ENCODE peak calls at places on chromosomes 1 and 21, in seven cellular contexts. J is IMR-90, B is neuronal stem cell, V is H1, D is mesendoderm, Q is trophoblast cell, T is mesenchymal stem cell. R is an unnamed sample.

GRCh38 chr1:24990136-24990535 is 60.1 kb upstream of the RUNX3 start:
- DNase-seq in J (no peak), B (no peak), V (no peak), D (no peak), Q (no peak), T (no peak), R (no peak)

GRCh38 chr21:42640486-42640885 is 12.9 kb upstream of the PDE9A start:
- DNase-seq in J (no peak), B (no peak), V (no peak), D (no peak), Q (no peak), T (no peak), R (no peak)

GRCh38 chr21:44962481-44962966 is 22.7 kb downstream of the SLX9 start:
- DNase-seq in J (peak), B (no peak), V (no peak), D (no peak), Q (peak), T (peak), R (no peak)

GRCh38 chr1:161840363-161840762 is 74.2 kb downstream of the ATF6 start:
- DNase-seq in J (peak), B (no peak), V (no peak), D (no peak), Q (no peak), T (no peak), R (no peak)

GRCh38 chr21:26912466-26912865 is 54.4 kb downstream of the ADAMTS5 start:
- DNase-seq in J (no peak), B (no peak), V (no peak), D (peak), Q (no peak), T (no peak), R (no peak)

GRCh38 chr1:222096883-222097282 is 355.0 kb upstream of the DUSP10 start:
- DNase-seq in J (peak), B (no peak), V (no peak), D (no peak), Q (peak), T (no peak), R (no peak)

GRCh38 chr21:26453258-26453657 is 119.8 kb downstream of the CYYR1 start:
- DNase-seq in J (no peak), B (no peak), V (no peak), D (no peak), Q (no peak), T (no peak), R (no peak)

GRCh38 chr1:9181990-9182783 is 52.4 kb upstream of the H6PD start:
- DNase-seq in J (no peak), B (no peak), V (peak), D (peak), Q (peak), T (peak), R (peak)

GRCh38 chr1:56508523-56508983 is 70.8 kb downstream of the PLPP3 start:
- DNase-seq in J (peak), B (no peak), V (no peak), D (no peak), Q (peak), T (no peak), R (no peak)

GRCh38 chr1:29513357-29513756 is 277.0 kb downstream of the PTPRU start:
- DNase-seq in J (peak), B (no peak), V (peak), D (peak), Q (peak), T (peak), R (peak)

GRCh38 chr21:42777064-42777756 is 102.1 kb downstream of the WDR4 start:
- DNase-seq in J (no peak), B (no peak), V (no peak), D (no peak), Q (no peak), T (no peak), R (no peak)

GRCh38 chr1:207059881-207060280 is 6.8 kb downstream of the PFKFB2 start:
- DNase-seq in J (no peak), B (no peak), V (no peak), D (no peak), Q (no peak), T (no peak), R (no peak)

GRCh38 chr1:4517559-4517958 is 136.8 kb upstream of the AJAP1 start:
- DNase-seq in J (no peak), B (no peak), V (no peak), D (no peak), Q (no peak), T (no peak), R (no peak)

GRCh38 chr1:22855668-22856606 is 116.7 kb downstream of the LACTBL1 start:
- DNase-seq in J (no peak), B (no peak), V (no peak), D (no peak), Q (no peak), T (no peak), R (no peak)

GRCh38 chr1:171985639-171986038 is 144.3 kb downstream of the DNM3 start:
- DNase-seq in J (no peak), B (no peak), V (no peak), D (peak), Q (peak), T (peak), R (peak)

GRCh38 chr1:66450043-66450514 is 83.9 kb upstream of the SGIP1 start:
- DNase-seq in J (no peak), B (no peak), V (no peak), D (peak), Q (no peak), T (no peak), R (no peak)

GRCh38 chr1:31572323-31573104 is 3.8 kb upstream of the TINAGL1 start:
- DNase-seq in J (peak), B (no peak), V (peak), D (no peak), Q (peak), T (peak), R (no peak)

GRCh38 chr1:219837994-219838294 is 90.4 kb downstream of the SLC30A10 start:
- DNase-seq in J (no peak), B (no peak), V (no peak), D (no peak), Q (no peak), T (no peak), R (no peak)

GRCh38 chr21:46091631-46092025 is 6.3 kb upstream of the COL6A2 start:
- DNase-seq in J (peak), B (no peak), V (no peak), D (no peak), Q (no peak), T (no peak), R (no peak)

GRCh38 chr1:183636783-183637182 is 1.2 kb upstream of the ARPC5 start:
- DNase-seq in J (no peak), B (no peak), V (no peak), D (no peak), Q (no peak), T (no peak), R (no peak)

GRCh38 chr1:239891621-239892358 is 199.9 kb upstream of the FMN2 start:
- DNase-seq in J (no peak), B (no peak), V (no peak), D (peak), Q (no peak), T (no peak), R (no peak)

GRCh38 chr1:164638506-164639202 is 79.7 kb downstream of the PBX1 start:
- DNase-seq in J (no peak), B (no peak), V (no peak), D (peak), Q (peak), T (no peak), R (no peak)

GRCh38 chr21:44618504-44618903 is 6.6 kb downstream of the KRTAP10-8 start:
- DNase-seq in J (peak), B (no peak), V (peak), D (peak), Q (no peak), T (no peak), R (peak)

GRCh38 chr1:67791686-67792475 is 41.4 kb downstream of the GNG12 start:
- DNase-seq in J (peak), B (no peak), V (no peak), D (peak), Q (peak), T (peak), R (no peak)

GRCh38 chr1:25810341-25811299 is 9.1 kb upstream of the MTFR1L start:
- DNase-seq in J (peak), B (peak), V (peak), D (peak), Q (peak), T (peak), R (peak)

GRCh38 chr1:182056596-182057366 is 4.7 kb downstream of the ZNF648 start:
- DNase-seq in J (no peak), B (no peak), V (no peak), D (no peak), Q (no peak), T (no peak), R (peak)

GRCh38 chr21:33071878-33072306 is 2.0 kb downstream of the OLIG1 start:
- DNase-seq in J (peak), B (no peak), V (peak), D (peak), Q (peak), T (peak), R (peak)

GRCh38 chr21:33075596-33076195 is 5.8 kb downstream of the OLIG1 start:
- DNase-seq in J (no peak), B (no peak), V (peak), D (peak), Q (no peak), T (no peak), R (peak)

GRCh38 chr21:33076600-33077329 is 6.8 kb downstream of the OLIG1 start:
- DNase-seq in J (no peak), B (no peak), V (no peak), D (no peak), Q (no peak), T (no peak), R (no peak)

GRCh38 chr21:33078907-33079582 is 9.1 kb downstream of the OLIG1 start:
- DNase-seq in J (peak), B (no peak), V (no peak), D (peak), Q (peak), T (peak), R (no peak)

DNA sequence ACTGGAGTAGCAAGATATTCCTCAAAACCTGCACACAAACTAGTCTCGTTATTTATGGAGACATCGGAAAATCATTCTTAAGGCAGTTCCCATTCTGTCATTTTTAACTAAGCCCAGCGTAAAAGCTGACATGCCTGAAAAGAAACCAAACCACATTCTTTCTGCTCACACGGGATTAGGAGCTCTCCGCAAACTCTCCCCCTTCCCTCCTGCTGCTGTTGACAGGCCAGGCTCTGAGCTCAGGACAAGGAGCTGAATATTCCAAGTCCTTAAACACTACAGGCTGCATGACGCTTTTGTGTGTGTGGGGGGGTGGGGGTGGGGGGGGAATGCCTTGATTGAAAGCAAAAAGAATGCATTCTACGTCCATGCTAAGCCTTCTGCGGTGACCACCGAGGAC is 5.2 kb downstream of the OLIG1 start:
- DNase-seq in J (no peak), B (peak), V (no peak), D (peak), Q (peak), T (no peak), R (peak)
- H3K23ac ChIP-seq in J (no peak), B (no peak), V (no peak), D (no peak), Q (no peak), T (no peak), R (no peak)

GRCh38 chr1:110048923-110049601 is 14.6 kb downstream of the STRIP1 start:
- DNase-seq in J (no peak), B (no peak), V (no peak), D (no peak), Q (no peak), T (no peak), R (no peak)
- H3K4ac ChIP-seq in J (no peak), B (no peak), V (no peak), D (no peak), Q (no peak), T (no peak), R (no peak)

GRCh38 chr1:43797926-43798325 is 90.6 kb downstream of the ST3GAL3 start:
- DNase-seq in J (no peak), B (no peak), V (no peak), D (no peak), Q (no peak), T (no peak), R (no peak)
- H3K23ac ChIP-seq in J (no peak), B (no peak), V (no peak), D (no peak), Q (no peak), T (no peak), R (no peak)

GRCh38 chr1:214850432-214851010 is 232.0 kb upstream of the KCNK2 start:
- DNase-seq in J (no peak), B (no peak), V (no peak), D (no peak), Q (no peak), T (peak), R (no peak)
- H3K4ac ChIP-seq in J (no peak), B (no peak), V (no peak), D (no peak), Q (no peak), T (no peak), R (no peak)

DNA sequence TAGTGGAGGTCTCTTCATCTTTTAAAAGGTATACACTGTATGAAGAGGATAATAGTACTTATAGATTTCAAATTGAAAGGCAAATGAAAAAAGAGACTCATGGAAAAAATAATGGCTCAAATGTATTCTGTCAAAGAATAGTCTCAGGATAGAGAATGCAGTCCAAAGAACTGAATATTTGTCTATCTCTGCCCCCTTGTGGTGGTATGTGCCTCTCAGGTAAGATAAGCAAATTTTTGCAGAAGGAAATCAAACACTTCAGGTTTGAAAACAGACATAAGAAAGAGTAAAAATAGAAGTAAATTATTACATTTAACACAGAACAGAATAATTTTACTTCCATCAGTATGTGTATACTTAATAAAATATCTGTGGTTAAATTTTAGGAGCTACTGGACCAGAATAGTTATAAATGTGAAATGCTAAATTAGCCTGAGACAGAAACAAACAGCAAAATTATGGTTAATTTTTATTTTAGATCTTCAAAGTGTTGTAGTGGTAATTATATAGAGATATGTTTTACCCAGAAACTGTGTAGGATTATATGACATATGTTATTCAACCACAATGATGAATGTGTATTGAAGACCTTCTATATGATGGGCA is 164.4 kb upstream of the PALMD start:
- DNase-seq in J (peak), B (peak), V (no peak), D (peak), Q (peak), T (peak), R (no peak)
- H3K23ac ChIP-seq in J (no peak), B (no peak), V (no peak), D (no peak), Q (no peak), T (no peak), R (no peak)

DNA sequence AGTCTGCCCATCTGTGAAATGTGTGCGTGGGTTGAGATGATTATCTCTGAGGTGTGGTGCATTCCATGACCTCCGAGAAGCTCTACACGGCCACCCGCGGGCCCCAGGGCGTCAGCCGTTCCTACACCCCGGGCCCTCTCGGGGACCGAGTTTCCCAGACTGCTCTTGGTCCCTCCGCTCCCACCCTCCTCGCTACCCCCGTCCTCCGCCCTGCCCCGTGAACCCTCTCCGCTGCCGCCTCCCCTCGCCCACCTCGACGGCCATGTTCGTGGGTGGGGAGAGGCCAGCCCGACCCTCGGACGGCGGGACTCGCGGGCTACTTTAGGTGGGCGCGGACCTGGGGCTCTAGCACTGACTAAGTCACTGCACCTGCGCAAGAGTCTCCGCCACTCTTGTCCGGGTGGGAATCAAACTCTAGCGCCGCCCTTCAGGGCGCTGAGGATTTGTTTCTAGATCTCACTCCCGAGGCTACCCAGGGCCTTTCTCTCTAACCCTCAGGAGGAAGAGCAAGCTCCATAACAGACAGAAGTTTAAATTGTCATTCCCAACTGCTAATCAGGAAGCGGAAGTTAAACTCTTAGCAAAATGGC is 47.7 kb upstream of the VWA5B1 start:
- DNase-seq in J (no peak), B (no peak), V (no peak), D (no peak), Q (peak), T (no peak), R (no peak)
- H3K4ac ChIP-seq in J (no peak), B (no peak), V (no peak), D (no peak), Q (no peak), T (no peak), R (no peak)

GRCh38 chr1:83670891-83671565 is 327.9 kb downstream of the TTLL7 start:
- DNase-seq in J (no peak), B (no peak), V (no peak), D (no peak), Q (no peak), T (no peak), R (no peak)

GRCh38 chr1:83676106-83676505 is 322.8 kb downstream of the TTLL7 start:
- DNase-seq in J (no peak), B (no peak), V (no peak), D (no peak), Q (no peak), T (no peak), R (no peak)

GRCh38 chr1:83673287-83673686 is 325.6 kb downstream of the TTLL7 start:
- DNase-seq in J (no peak), B (no peak), V (no peak), D (no peak), Q (no peak), T (peak), R (no peak)

GRCh38 chr1:83671586-83671985 is 327.3 kb downstream of the TTLL7 start:
- DNase-seq in J (no peak), B (no peak), V (no peak), D (no peak), Q (no peak), T (no peak), R (no peak)
- H3K23ac ChIP-seq in J (no peak), B (no peak), V (no peak), D (no peak), Q (no peak), T (no peak), R (no peak)

GRCh38 chr1:61955261-61955660 is 213.0 kb downstream of the PATJ start:
- DNase-seq in J (no peak), B (no peak), V (no peak), D (no peak), Q (no peak), T (no peak), R (no peak)
- H3K4ac ChIP-seq in J (no peak), B (no peak), V (no peak), D (no peak), Q (no peak), T (no peak), R (no peak)

DNA sequence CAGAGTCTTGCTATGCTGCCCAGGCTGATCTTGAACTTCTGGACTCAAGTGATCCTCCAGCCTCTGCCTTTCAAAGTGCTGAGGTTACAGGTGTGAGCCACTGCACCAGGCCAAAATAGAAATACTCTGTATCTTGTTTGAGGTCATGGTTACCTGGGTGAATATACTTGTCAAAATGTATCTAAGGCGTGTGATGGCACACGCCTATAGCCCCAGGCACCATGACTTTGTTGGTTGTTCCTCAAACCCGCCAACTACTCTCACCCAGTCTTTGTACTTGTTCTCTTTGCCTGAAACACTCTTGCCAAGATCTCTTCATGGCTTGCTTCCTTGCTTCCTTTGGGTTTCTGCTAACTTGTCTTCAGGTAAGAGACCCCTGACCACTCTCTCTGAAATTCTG is 38.0 kb upstream of the RGS5 start:
- DNase-seq in J (no peak), B (no peak), V (no peak), D (no peak), Q (peak), T (no peak), R (no peak)
- H3K23ac ChIP-seq in J (no peak), B (no peak), V (no peak), D (no peak), Q (no peak), T (no peak), R (no peak)

GRCh38 chr1:236292425-236292824 is 10.7 kb upstream of the ERO1B start:
- DNase-seq in J (no peak), B (no peak), V (no peak), D (no peak), Q (no peak), T (no peak), R (no peak)

GRCh38 chr1:236287757-236288619 is 6.2 kb upstream of the ERO1B start:
- DNase-seq in J (no peak), B (peak), V (peak), D (peak), Q (peak), T (peak), R (peak)

GRCh38 chr1:236287356-236287755 is 5.6 kb upstream of the ERO1B start:
- DNase-seq in J (no peak), B (no peak), V (no peak), D (no peak), Q (no peak), T (no peak), R (no peak)

GRCh38 chr1:236288620-236288976 is 6.8 kb upstream of the ERO1B start:
- DNase-seq in J (no peak), B (no peak), V (no peak), D (no peak), Q (no peak), T (no peak), R (no peak)

DNA sequence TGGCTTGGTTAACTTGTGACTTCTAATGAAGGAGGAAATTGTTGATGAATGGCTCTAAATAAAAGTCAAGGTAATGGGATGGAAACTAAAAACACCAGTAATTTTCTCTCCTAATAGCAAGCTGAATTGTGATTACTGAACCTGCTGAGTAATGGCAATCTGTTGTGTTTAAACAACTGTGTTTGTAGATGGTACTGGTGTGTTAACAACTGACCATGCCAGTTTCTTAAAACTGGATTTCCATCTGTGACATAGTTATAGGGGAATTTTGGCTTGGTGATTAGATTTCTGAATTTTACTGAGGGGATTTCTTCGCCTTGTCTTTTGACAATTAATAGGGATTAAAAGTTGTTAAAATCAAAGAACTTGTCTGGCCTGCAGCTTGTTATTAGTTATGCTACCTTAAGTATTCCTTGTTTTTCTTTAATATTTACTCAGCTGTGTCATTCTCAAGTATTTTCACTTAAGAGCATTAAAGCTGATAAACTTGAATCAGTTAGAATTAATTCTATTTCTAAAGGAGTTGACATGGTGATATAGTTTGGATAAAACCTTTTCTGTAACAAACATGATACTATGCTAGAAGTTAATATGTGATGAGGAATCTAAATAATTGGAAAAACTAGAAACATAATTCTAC is 7.9 kb upstream of the ERO1B start:
- DNase-seq in J (no peak), B (no peak), V (no peak), D (no peak), Q (no peak), T (no peak), R (no peak)
- H3K4ac ChIP-seq in J (no peak), B (no peak), V (no peak), D (no peak), Q (no peak), T (no peak), R (no peak)

R was measured in H9.